ENCODE peak calls at places on chromosome 1, in six cellular contexts. E is kidney; Y is pancreas; M is thoracic aorta; Q is CD8-positive, alpha-beta T cell; C is tibial nerve. P is an unnamed sample.

GRCh38 chr1:202093856-202094255 is 28.9 kb upstream of the GPR37L1 start:
- DNase-seq in C (no peak), E (no peak), Q (no peak), Y (no peak), M (no peak), P (no peak)

GRCh38 chr1:24930703-24931480 is 816 bp upstream of the RUNX3 start:
- DNase-seq in E (no peak), Q (no peak), M (no peak), C (no peak), Y (no peak), P (no peak)

GRCh38 chr1:179310271-179310670 is 16.7 kb downstream of the SOAT1 start:
- DNase-seq in Q (no peak), M (no peak), Y (no peak), C (no peak), E (no peak), P (no peak)

GRCh38 chr1:152777510-152778137 is 2.7 kb downstream of the LCE1F start:
- DNase-seq in C (no peak), Q (no peak), Y (no peak), M (no peak), E (no peak), P (no peak)

GRCh38 chr1:155932085-155932484 is 2.1 kb downstream of the KHDC4 start:
- DNase-seq in C (no peak), M (no peak), E (no peak), Q (no peak), Y (no peak), P (no peak)

GRCh38 chr1:3074297-3074741 is 5.3 kb downstream of the PRDM16 start:
- DNase-seq in C (no peak), M (no peak), Q (no peak), E (peak; percentile 78), Y (peak; percentile 81), P (no peak)

GRCh38 chr1:8874230-8875201 is 4.0 kb downstream of the ENO1 start:
- DNase-seq in E (no peak), M (no peak), C (no peak), Q (no peak), Y (no peak), P (no peak)

GRCh38 chr1:39973503-39974135 is 18.7 kb downstream of the MFSD2A start:
- DNase-seq in E (peak; percentile 85), Y (peak; percentile 89), C (peak; percentile 67), M (peak; percentile 17), Q (peak; percentile 51), P (peak; percentile 50)

GRCh38 chr1:114458208-114458777 is 52.7 kb downstream of the TRIM33 start:
- DNase-seq in E (no peak), M (no peak), Q (no peak), Y (no peak), C (no peak), P (no peak)

GRCh38 chr1:25758466-25759070 is 41.4 kb upstream of the SELENON start:
- DNase-seq in E (no peak), C (no peak), Y (no peak), Q (no peak), M (no peak), P (no peak)

GRCh38 chr1:20194770-20195463 is 8.6 kb upstream of the PLA2G2C start:
- DNase-seq in Y (peak; percentile 78), Q (peak; percentile 46), E (peak; percentile 79), C (peak; percentile 22), M (no peak), P (peak; percentile 48)

GRCh38 chr1:10867138-10867721 is 70.8 kb upstream of the CASZ1 start:
- DNase-seq in Y (peak; percentile 84), Q (peak; percentile 23), C (peak; percentile 23), M (no peak), E (peak; percentile 79), P (peak; percentile 65)

GRCh38 chr1:100323428-100324106 is 28.7 kb upstream of the CDC14A start:
- DNase-seq in C (no peak), Q (no peak), E (no peak), M (no peak), Y (no peak), P (no peak)

GRCh38 chr1:229273507-229274232 is 2.8 kb downstream of the RAB4A start:
- DNase-seq in C (no peak), Q (no peak), M (no peak), E (no peak), Y (no peak), P (no peak)

GRCh38 chr1:185850366-185850765 is 116.2 kb downstream of the HMCN1 start:
- DNase-seq in Y (no peak), Q (no peak), M (no peak), C (no peak), E (no peak), P (no peak)

GRCh38 chr1:243732627-243733026 is 117.4 kb downstream of the AKT3 start:
- DNase-seq in M (no peak), C (no peak), Q (no peak), E (no peak), Y (no peak), P (no peak)

GRCh38 chr1:188668083-188668482 is 1809.6 kb downstream of the BRINP3 start:
- DNase-seq in C (no peak), Q (no peak), M (no peak), E (no peak), Y (no peak), P (no peak)

GRCh38 chr1:210932104-210932503 is 201.8 kb downstream of the KCNH1 start:
- DNase-seq in C (no peak), Y (no peak), Q (no peak), E (no peak), M (no peak), P (no peak)
- H3K9me3 ChIP-seq in C (peaks cover 25% of the 10 kb centered on the region), Y (no peaks in the 10 kb centered on the region), Q (no peaks in the 10 kb centered on the region), E (no peaks in the 10 kb centered on the region), M (peaks cover under 1% of the 10 kb centered on the region), P (no peaks in the 10 kb centered on the region)

DNA sequence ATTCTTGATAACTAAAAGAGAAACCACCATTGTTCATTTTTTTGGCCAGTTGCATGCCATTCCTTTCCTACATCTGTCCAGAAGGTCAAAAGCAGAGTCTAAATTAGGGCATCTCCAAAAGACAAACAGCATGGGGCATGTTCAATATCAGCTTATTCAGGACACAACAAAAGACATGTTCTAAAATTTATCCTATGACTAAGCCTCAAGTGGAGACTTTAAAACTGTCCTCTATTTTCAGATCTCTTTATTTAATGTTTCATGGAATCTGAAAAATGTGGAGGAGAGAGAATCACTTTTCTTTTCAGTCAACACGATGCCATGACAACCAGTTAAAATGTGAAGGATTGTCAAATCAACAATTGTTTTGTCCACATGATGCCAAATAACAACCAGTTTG is 303.4 kb upstream of the PRMT6 start:
- DNase-seq in M (no peak), C (no peak), Y (no peak), Q (no peak), E (no peak), P (no peak)
- H3K9me3 ChIP-seq in M (no peaks in the 10 kb centered on the region), C (no peaks in the 10 kb centered on the region), Y (no peaks in the 10 kb centered on the region), Q (no peaks in the 10 kb centered on the region), E (no peaks in the 10 kb centered on the region), P (no peaks in the 10 kb centered on the region)

GRCh38 chr1:88920845-88921244 is 29.5 kb upstream of the GTF2B start:
- DNase-seq in Q (no peak), C (no peak), M (no peak), Y (no peak), E (no peak), P (no peak)
- H3K9me3 ChIP-seq in Q (peaks cover 24% of the 10 kb centered on the region), C (peaks cover 25% of the 10 kb centered on the region), M (peaks cover 25% of the 10 kb centered on the region), Y (no peaks in the 10 kb centered on the region), E (no peaks in the 10 kb centered on the region), P (peaks cover 21% of the 10 kb centered on the region)

DNA sequence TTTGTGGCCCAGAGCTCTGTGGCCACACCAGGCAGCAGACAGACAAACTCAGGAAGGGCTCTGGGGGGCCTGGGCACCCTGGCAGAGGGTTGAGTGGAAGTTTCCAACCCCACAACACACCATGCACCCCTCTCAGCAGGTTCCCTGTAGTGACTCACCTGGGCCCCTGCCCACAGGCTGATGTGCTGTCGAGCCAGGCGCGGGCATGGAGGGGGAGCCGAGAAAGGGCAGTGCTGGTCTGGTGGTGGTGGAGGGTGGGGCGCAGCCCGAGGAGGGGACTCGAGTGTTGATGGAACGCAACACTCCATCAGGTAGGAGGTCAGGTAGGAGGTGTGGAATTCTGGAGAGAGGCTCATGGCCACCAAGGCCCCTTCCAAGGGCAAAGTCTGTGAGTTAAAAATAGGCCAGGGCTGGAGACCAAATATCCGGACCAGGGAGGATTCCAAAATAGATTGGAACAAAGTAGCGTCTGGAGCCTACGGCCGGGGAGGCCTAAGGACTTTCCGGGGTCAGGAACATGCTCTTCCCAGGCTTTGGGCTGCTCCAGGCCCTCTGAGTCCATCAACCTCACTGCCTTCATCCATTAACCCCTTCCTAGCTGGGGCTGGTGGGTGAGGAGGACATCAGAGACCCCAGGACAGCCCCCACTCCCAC is 191.5 kb upstream of the AJAP1 start:
- DNase-seq in E (no peak), M (no peak), C (no peak), Y (no peak), Q (no peak), P (no peak)
- H3K9me3 ChIP-seq in E (no peaks in the 10 kb centered on the region), M (no peaks in the 10 kb centered on the region), C (no peaks in the 10 kb centered on the region), Y (no peaks in the 10 kb centered on the region), Q (no peaks in the 10 kb centered on the region), P (no peaks in the 10 kb centered on the region)

DNA sequence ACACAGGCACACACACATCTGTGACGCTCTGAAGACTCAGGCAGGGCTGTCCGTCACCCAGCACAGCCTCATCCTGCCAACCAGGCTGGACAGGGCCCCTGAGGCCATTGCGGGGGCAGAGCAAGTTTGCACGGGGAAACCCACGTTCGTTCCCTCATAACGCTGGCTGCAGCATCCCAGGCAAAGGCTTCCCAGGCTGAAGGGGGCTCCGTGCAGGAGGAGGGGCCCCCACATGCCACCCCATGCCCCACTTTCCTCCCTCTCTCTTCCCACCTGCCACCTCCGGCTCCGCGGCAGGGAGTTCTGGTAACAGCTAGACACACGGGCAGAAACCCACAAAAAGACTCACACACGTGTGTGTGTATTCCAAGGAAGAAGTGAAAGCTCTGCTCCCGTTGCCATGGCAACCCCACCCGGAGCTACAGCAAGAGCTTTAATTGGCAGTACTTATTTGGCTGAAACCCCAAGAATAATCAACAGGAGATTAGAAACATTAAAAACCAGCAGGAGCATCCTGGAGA is 247.3 kb downstream of the NPHP4 start:
- DNase-seq in M (no peak), C (peak; percentile 13), E (no peak), Y (no peak), Q (no peak), P (no peak)
- H3K9me3 ChIP-seq in M (no peaks in the 10 kb centered on the region), C (no peaks in the 10 kb centered on the region), E (no peaks in the 10 kb centered on the region), Y (no peaks in the 10 kb centered on the region), Q (no peaks in the 10 kb centered on the region), P (no peaks in the 10 kb centered on the region)

DNA sequence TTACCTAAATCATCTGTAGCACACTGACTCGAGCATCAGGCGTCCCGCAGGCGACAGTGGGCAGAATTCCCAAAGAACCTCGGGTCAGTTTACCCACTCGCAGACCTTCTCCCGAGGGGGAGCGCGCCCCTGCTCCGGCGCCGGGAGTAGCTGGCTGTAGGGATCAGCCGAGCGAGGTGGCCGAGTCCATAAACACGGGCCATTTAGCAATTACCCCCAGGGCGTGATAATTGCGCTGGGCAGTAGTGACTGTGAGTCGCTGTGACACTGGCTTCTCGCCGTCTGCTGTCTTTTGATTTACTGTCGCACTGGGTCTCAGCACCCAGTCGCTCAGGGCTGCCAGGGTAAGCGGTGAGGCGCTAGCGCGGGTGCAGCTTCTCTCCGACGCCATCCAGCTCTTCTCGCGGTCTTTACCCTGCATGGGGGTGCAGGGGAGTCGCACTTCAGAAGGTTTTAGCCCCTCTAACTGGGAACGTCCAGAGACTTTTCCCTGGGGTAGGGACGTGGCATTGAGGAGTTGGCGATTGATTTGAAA is 16.2 kb downstream of the HLX start:
- DNase-seq in E (peak; percentile 59), C (no peak), Y (no peak), Q (no peak), M (no peak), P (no peak)
- H3K9me3 ChIP-seq in E (no peaks in the 10 kb centered on the region), C (no peaks in the 10 kb centered on the region), Y (no peaks in the 10 kb centered on the region), Q (no peaks in the 10 kb centered on the region), M (no peaks in the 10 kb centered on the region), P (no peaks in the 10 kb centered on the region)